ENCODE peak calls at places on chromosomes 11 and 22, in six cellular contexts. One of them, this sample, is unnamed.

GRCh38 chr11:126722956-126723664 is 277.5 kb downstream of the KIRREL3 start:
- DNase-seq in activated T-helper 1 cell treated with anti-CD3 and anti-CD28 coated beads, Interleukin-12 subunit alpha, Interleukin-12 subunit beta, Interleukin-2, Interleukin-4 antibody, amounts not matched to agents 30 ng/mL and 10 ng/mL and 1 ng/mL, durations not matched to agents 14 hours and 24 hours and 36 hours: no peak
- DNase-seq in OCI-LY7: no peak
- DNase-seq in fibroblast of the conjunctiva: no peak
- DNase-seq in body of pancreas: no peak
- DNase-seq in activated naive CD4-positive, alpha-beta T cell: no peak
- DNase-seq in this sample: no peak

GRCh38 chr11:66335531-66336233 is 552 bp downstream of the RIN1 start:
- DNase-seq in activated T-helper 1 cell treated with anti-CD3 and anti-CD28 coated beads, Interleukin-12 subunit alpha, Interleukin-12 subunit beta, Interleukin-2, Interleukin-4 antibody, amounts not matched to agents 30 ng/mL and 10 ng/mL and 1 ng/mL, durations not matched to agents 14 hours and 24 hours and 36 hours: no peak
- DNase-seq in OCI-LY7: no peak
- DNase-seq in fibroblast of the conjunctiva: no peak
- DNase-seq in body of pancreas: no peak
- DNase-seq in activated naive CD4-positive, alpha-beta T cell: no peak
- DNase-seq in this sample: no peak

GRCh38 chr22:36818010-36818642 is 1.3 kb upstream of the PVALB start:
- DNase-seq in activated T-helper 1 cell treated with anti-CD3 and anti-CD28 coated beads, Interleukin-12 subunit alpha, Interleukin-12 subunit beta, Interleukin-2, Interleukin-4 antibody, amounts not matched to agents 30 ng/mL and 10 ng/mL and 1 ng/mL, durations not matched to agents 14 hours and 24 hours and 36 hours: no peak
- DNase-seq in OCI-LY7: no peak
- DNase-seq in fibroblast of the conjunctiva: no peak
- DNase-seq in body of pancreas: no peak
- DNase-seq in activated naive CD4-positive, alpha-beta T cell: no peak
- DNase-seq in this sample: no peak

GRCh38 chr11:116217006-116217405 is 555.8 kb downstream of the BUD13 start:
- DNase-seq in activated T-helper 1 cell treated with anti-CD3 and anti-CD28 coated beads, Interleukin-12 subunit alpha, Interleukin-12 subunit beta, Interleukin-2, Interleukin-4 antibody, amounts not matched to agents 30 ng/mL and 10 ng/mL and 1 ng/mL, durations not matched to agents 14 hours and 24 hours and 36 hours: peak
- DNase-seq in OCI-LY7: no peak
- DNase-seq in fibroblast of the conjunctiva: peak
- DNase-seq in body of pancreas: peak
- DNase-seq in activated naive CD4-positive, alpha-beta T cell: no peak
- DNase-seq in this sample: no peak

GRCh38 chr11:46736146-46736545 is 17.1 kb downstream of the F2 start:
- DNase-seq in activated T-helper 1 cell treated with anti-CD3 and anti-CD28 coated beads, Interleukin-12 subunit alpha, Interleukin-12 subunit beta, Interleukin-2, Interleukin-4 antibody, amounts not matched to agents 30 ng/mL and 10 ng/mL and 1 ng/mL, durations not matched to agents 14 hours and 24 hours and 36 hours: no peak
- DNase-seq in OCI-LY7: no peak
- DNase-seq in fibroblast of the conjunctiva: no peak
- DNase-seq in body of pancreas: no peak
- DNase-seq in activated naive CD4-positive, alpha-beta T cell: no peak
- DNase-seq in this sample: no peak

GRCh38 chr22:25383892-25384291 is 164.5 kb downstream of the CRYBB2 start:
- DNase-seq in activated T-helper 1 cell treated with anti-CD3 and anti-CD28 coated beads, Interleukin-12 subunit alpha, Interleukin-12 subunit beta, Interleukin-2, Interleukin-4 antibody, amounts not matched to agents 30 ng/mL and 10 ng/mL and 1 ng/mL, durations not matched to agents 14 hours and 24 hours and 36 hours: no peak
- DNase-seq in OCI-LY7: no peak
- DNase-seq in fibroblast of the conjunctiva: no peak
- DNase-seq in body of pancreas: no peak
- DNase-seq in activated naive CD4-positive, alpha-beta T cell: no peak
- DNase-seq in this sample: no peak

GRCh38 chr11:94948070-94948617 is 25.2 kb downstream of the CWC15 start:
- DNase-seq in activated T-helper 1 cell treated with anti-CD3 and anti-CD28 coated beads, Interleukin-12 subunit alpha, Interleukin-12 subunit beta, Interleukin-2, Interleukin-4 antibody, amounts not matched to agents 30 ng/mL and 10 ng/mL and 1 ng/mL, durations not matched to agents 14 hours and 24 hours and 36 hours: no peak
- DNase-seq in OCI-LY7: no peak
- DNase-seq in fibroblast of the conjunctiva: no peak
- DNase-seq in body of pancreas: no peak
- DNase-seq in activated naive CD4-positive, alpha-beta T cell: no peak
- DNase-seq in this sample: peak

GRCh38 chr11:66231561-66231960 is 36.9 kb upstream of the RAB1B start:
- DNase-seq in activated T-helper 1 cell treated with anti-CD3 and anti-CD28 coated beads, Interleukin-12 subunit alpha, Interleukin-12 subunit beta, Interleukin-2, Interleukin-4 antibody, amounts not matched to agents 30 ng/mL and 10 ng/mL and 1 ng/mL, durations not matched to agents 14 hours and 24 hours and 36 hours: no peak
- DNase-seq in OCI-LY7: no peak
- DNase-seq in fibroblast of the conjunctiva: no peak
- DNase-seq in body of pancreas: no peak
- DNase-seq in activated naive CD4-positive, alpha-beta T cell: no peak
- DNase-seq in this sample: no peak

GRCh38 chr11:124402326-124402922 is 3.6 kb upstream of the OR8B3 start:
- DNase-seq in activated T-helper 1 cell treated with anti-CD3 and anti-CD28 coated beads, Interleukin-12 subunit alpha, Interleukin-12 subunit beta, Interleukin-2, Interleukin-4 antibody, amounts not matched to agents 30 ng/mL and 10 ng/mL and 1 ng/mL, durations not matched to agents 14 hours and 24 hours and 36 hours: peak
- DNase-seq in OCI-LY7: peak
- DNase-seq in fibroblast of the conjunctiva: peak
- DNase-seq in body of pancreas: peak
- DNase-seq in activated naive CD4-positive, alpha-beta T cell: no peak
- DNase-seq in this sample: peak